ENCODE peak calls at places on chromosomes 1 and 21, in ten cellular contexts. E is choroid plexus epithelial cell; P is naive B cell; T is substantia nigra; U is CD8-positive, alpha-beta memory T cell; R is posterior vena cava; M is astrocyte of the spinal cord; J is pons; V is fibroblast of mammary gland; H is CD4-positive, alpha-beta T cell. A is an unnamed sample.
A peak's percentile ranks its signal among the peaks of the same experiment; 100 is the strongest.

GRCh38 chr1:214404154-214404553 is 123.2 kb downstream of the SMYD2 start:
- DNase-seq in V (peak; percentile 52), M (peak; percentile 77), R (no peak), E (peak; percentile 77), P (no peak), J (no peak), U (no peak), H (no peak), T (no peak), A (no peak)

GRCh38 chr1:150895618-150896017 is 8.7 kb downstream of the CTXND2 start:
- DNase-seq in T (no peak), V (peak; percentile 74), P (no peak), H (no peak), J (peak; percentile 15), E (peak; percentile 31), M (no peak), R (no peak), U (no peak), A (no peak)

GRCh38 chr1:111727056-111727455 is 12.1 kb downstream of the INKA2 start:
- DNase-seq in M (no peak), U (no peak), R (peak; percentile 76), P (no peak), T (no peak), V (no peak), E (no peak), H (no peak), J (no peak), A (no peak)

GRCh38 chr1:16174886-16175598 is 19.2 kb upstream of the EPHA2 start:
- DNase-seq in V (no peak), P (no peak), J (no peak), R (no peak), U (no peak), M (peak; percentile 24), E (no peak), H (no peak), T (peak; percentile 17), A (no peak)

GRCh38 chr1:15016526-15016925 is 137.0 kb upstream of the TMEM51 start:
- DNase-seq in E (no peak), R (no peak), H (no peak), P (no peak), M (no peak), T (no peak), V (no peak), J (no peak), U (no peak), A (no peak)

GRCh38 chr1:25619101-25619890 is 2.7 kb downstream of the MAN1C1 start:
- DNase-seq in T (peak; percentile 25), V (no peak), U (no peak), M (no peak), E (peak; percentile 39), R (no peak), H (peak; percentile 54), J (peak; percentile 52), P (peak; percentile 36), A (no peak)

GRCh38 chr1:205528887-205529825 is 24.7 kb downstream of the CDK18 start:
- DNase-seq in M (peak; percentile 55), J (peak; percentile 65), H (peak; percentile 78), E (peak; percentile 70), P (peak; percentile 73), V (peak; percentile 37), R (peak; percentile 94), U (peak; percentile 79), T (peak; percentile 49), A (no peak)

GRCh38 chr21:42350899-42351543 is at the start of gene TFF2:
- DNase-seq in E (no peak), H (no peak), T (no peak), J (no peak), P (no peak), V (no peak), R (peak; percentile 76), U (no peak), M (no peak), A (no peak)

GRCh38 chr1:199762567-199762966 is 264.9 kb upstream of the NR5A2 start:
- DNase-seq in R (no peak), P (no peak), H (no peak), J (no peak), E (no peak), M (no peak), T (no peak), U (no peak), V (no peak), A (no peak)

GRCh38 chr1:117812868-117813511 is 116.4 kb downstream of the GDAP2 start:
- DNase-seq in J (no peak), R (no peak), E (peak; percentile 74), H (no peak), M (peak; percentile 60), U (no peak), T (no peak), V (peak; percentile 60), P (no peak), A (no peak)

GRCh38 chr1:221001167-221001566 is 121.9 kb downstream of the HLX start:
- DNase-seq in M (no peak), R (no peak), T (no peak), H (no peak), P (no peak), U (no peak), E (no peak), J (no peak), V (no peak), A (no peak)

GRCh38 chr1:115088871-115089442 is 346 bp downstream of the TSPAN2 start:
- DNase-seq in T (no peak), M (no peak), R (no peak), H (no peak), J (no peak), U (no peak), E (no peak), V (no peak), P (no peak), A (no peak)

GRCh38 chr1:6386371-6386949 is 7.1 kb downstream of the ACOT7 start:
- DNase-seq in P (no peak), J (no peak), T (no peak), U (no peak), R (no peak), V (peak; percentile 52), E (peak; percentile 46), M (peak; percentile 54), H (no peak), A (no peak)